ENCODE peak calls at places on chromosomes 12 and 14, in eight cellular contexts. X, J, N, Y, V, K, O and M are unnamed samples.

GRCh38 chr14:92556863-92557543 is 43.4 kb downstream of the RIN3 start:
- DNase-seq in N (no peak), X (no peak), J (no peak), V (no peak), K (no peak), Y (no peak), O (no peak), M (no peak)

GRCh38 chr12:8038659-8039114 is 6.2 kb downstream of the FOXJ2 start:
- DNase-seq in V (peak; percentile 69), Y (no peak), N (peak; percentile 93), K (peak; percentile 44), J (peak; percentile 15), X (no peak), O (no peak), M (no peak)

GRCh38 chr12:57603323-57603722 is 1.3 kb upstream of the DTX3 start:
- DNase-seq in N (no peak), K (no peak), O (no peak), Y (no peak), V (no peak), X (no peak), J (no peak), M (no peak)

GRCh38 chr14:59055439-59056045 is 132.9 kb upstream of the DAAM1 start:
- DNase-seq in O (peak; percentile 15), V (peak; percentile 62), J (peak; percentile 30), X (peak; percentile 54), K (no peak), Y (peak; percentile 61), N (peak; percentile 57), M (no peak)

GRCh38 chr12:92210062-92210461 is 64.4 kb upstream of the BTG1 start:
- DNase-seq in K (no peak), X (no peak), J (no peak), Y (no peak), V (no peak), O (no peak), N (no peak), M (no peak)

GRCh38 chr14:90692061-90692460 is 124.2 kb downstream of the TTC7B start:
- DNase-seq in Y (no peak), K (no peak), V (no peak), O (no peak), J (peak; percentile 45), X (no peak), N (no peak), M (no peak)

GRCh38 chr12:131897276-131897675 is 2.9 kb downstream of the ULK1 start:
- DNase-seq in K (no peak), O (no peak), X (no peak), N (no peak), V (no peak), Y (no peak), J (no peak), M (no peak)

GRCh38 chr12:109277899-109278762 is 31.0 kb downstream of the FOXN4 start:
- DNase-seq in J (peak; percentile 13), V (peak; percentile 13), X (no peak), O (no peak), N (no peak), Y (no peak), K (no peak), M (no peak)

GRCh38 chr12:89949457-89950195 is 241.0 kb upstream of the ATP2B1 start:
- DNase-seq in Y (peak; percentile 58), J (no peak), X (peak; percentile 78), N (peak; percentile 45), V (peak; percentile 56), O (peak; percentile 51), K (no peak), M (peak; percentile 23)

GRCh38 chr12:46110928-46111699 is 120.7 kb upstream of the SCAF11 start:
- DNase-seq in K (no peak), X (no peak), O (no peak), V (peak; percentile 73), J (no peak), N (no peak), Y (no peak), M (no peak)

GRCh38 chr12:71304306-71304705 is 135.3 kb upstream of the LGR5 start:
- DNase-seq in N (no peak), X (no peak), K (no peak), Y (no peak), J (no peak), V (no peak), O (no peak), M (no peak)

GRCh38 chr14:61231810-61232209 is 49.3 kb downstream of the TMEM30B start:
- DNase-seq in Y (no peak), O (no peak), X (no peak), V (no peak), N (no peak), J (no peak), K (no peak), M (no peak)

GRCh38 chr14:94613720-94614644 is 1.8 kb downstream of the SERPINA3 start:
- DNase-seq in K (no peak), Y (no peak), J (no peak), V (no peak), N (no peak), O (no peak), X (no peak), M (no peak)

GRCh38 chr14:37890095-37890494 is 294.7 kb downstream of the TTC6 start:
- DNase-seq in N (no peak), X (no peak), O (no peak), V (no peak), K (no peak), J (no peak), Y (no peak), M (no peak)

GRCh38 chr14:75821828-75822521 is 159.8 kb downstream of the TGFB3 start:
- DNase-seq in V (peak; percentile 31), Y (no peak), J (no peak), K (no peak), N (peak; percentile 23), O (no peak), X (no peak), M (no peak)

DNA sequence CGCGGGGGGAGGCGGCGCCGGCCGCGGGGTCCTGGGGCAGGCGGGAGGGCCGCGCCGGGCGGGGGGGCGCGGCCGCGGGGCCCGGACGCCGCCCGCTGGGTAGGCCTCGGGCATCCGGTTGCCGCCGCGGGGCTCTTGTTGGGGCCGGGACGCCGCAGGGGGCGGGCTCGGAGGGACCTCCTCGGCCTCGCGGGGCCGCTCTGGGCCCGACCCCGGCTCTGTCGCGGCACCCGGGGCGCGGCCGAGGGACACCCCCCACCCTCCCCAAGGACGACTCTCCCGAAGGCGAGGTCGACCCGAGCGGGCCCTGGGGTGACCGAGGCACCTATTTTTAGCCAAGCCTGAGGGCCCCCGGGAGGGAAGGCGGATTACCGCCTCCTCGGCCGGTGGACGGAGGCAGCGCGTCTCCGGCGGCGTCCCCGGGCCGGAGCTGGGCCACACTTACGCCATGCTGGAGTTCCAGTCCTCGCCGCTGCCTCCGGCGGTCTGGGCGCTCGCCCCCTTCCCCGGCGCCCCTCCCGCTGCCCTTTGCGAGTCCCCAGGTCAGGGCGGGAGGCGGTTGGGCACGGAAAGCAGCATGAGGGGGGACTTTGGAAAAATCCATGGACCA is 499 bp downstream of the KTN1 start:
- DNase-seq in V (peak; percentile 21), N (peak; percentile 71), Y (peak; percentile 61), X (no peak), O (no peak), K (peak; percentile 65), J (no peak), M (peak; percentile 53)
- TF ChIP-seq CTCF in V (no peak), N (no peak), Y (peak; percentile 3), X (no peak), O (no peak), K (no peak), J (no peak), M (no peak)

GRCh38 chr14:100827751-100828447 is 2.0 kb downstream of the MEG3 start:
- DNase-seq in K (no peak), V (peak; percentile 52), J (peak; percentile 46), O (no peak), Y (no peak), X (peak; percentile 44), N (no peak), M (no peak)
- TF ChIP-seq CTCF in K (no peak), V (peak; percentile 49), J (peak; percentile 67), O (peak; percentile 61), Y (no peak), X (peak; percentile 71), N (peak; percentile 70), M (no peak)

GRCh38 chr14:99724196-99724891 is 40.2 kb downstream of the CYP46A1 start:
- DNase-seq in V (no peak), X (no peak), K (peak; percentile 36), Y (no peak), J (no peak), O (no peak), N (no peak), M (peak; percentile 5)
- TF ChIP-seq CTCF in V (no peak), X (no peak), K (no peak), Y (no peak), J (no peak), O (no peak), N (no peak), M (no peak)

GRCh38 chr12:53498235-53498630 is 1.0 kb downstream of the MAP3K12 start:
- DNase-seq in V (no peak), X (no peak), N (no peak), K (no peak), O (no peak), J (no peak), Y (no peak), M (no peak)

GRCh38 chr12:53497461-53497860 is 1.8 kb downstream of the MAP3K12 start:
- DNase-seq in K (no peak), O (no peak), Y (no peak), N (no peak), V (no peak), X (no peak), J (no peak), M (no peak)

GRCh38 chr12:53500776-53501614 is at the start of gene TARBP2:
- DNase-seq in K (peak; percentile 97), O (peak; percentile 99), Y (peak; percentile 96), J (peak; percentile 99), N (peak; percentile 99), X (peak; percentile 99), V (peak; percentile 99), M (peak; percentile 97)

GRCh38 chr12:53500119-53500775 is 836 bp upstream of the TARBP2 start:
- DNase-seq in X (no peak), V (peak; percentile 61), Y (no peak), J (no peak), N (no peak), K (no peak), O (peak; percentile 54), M (no peak)

DNA sequence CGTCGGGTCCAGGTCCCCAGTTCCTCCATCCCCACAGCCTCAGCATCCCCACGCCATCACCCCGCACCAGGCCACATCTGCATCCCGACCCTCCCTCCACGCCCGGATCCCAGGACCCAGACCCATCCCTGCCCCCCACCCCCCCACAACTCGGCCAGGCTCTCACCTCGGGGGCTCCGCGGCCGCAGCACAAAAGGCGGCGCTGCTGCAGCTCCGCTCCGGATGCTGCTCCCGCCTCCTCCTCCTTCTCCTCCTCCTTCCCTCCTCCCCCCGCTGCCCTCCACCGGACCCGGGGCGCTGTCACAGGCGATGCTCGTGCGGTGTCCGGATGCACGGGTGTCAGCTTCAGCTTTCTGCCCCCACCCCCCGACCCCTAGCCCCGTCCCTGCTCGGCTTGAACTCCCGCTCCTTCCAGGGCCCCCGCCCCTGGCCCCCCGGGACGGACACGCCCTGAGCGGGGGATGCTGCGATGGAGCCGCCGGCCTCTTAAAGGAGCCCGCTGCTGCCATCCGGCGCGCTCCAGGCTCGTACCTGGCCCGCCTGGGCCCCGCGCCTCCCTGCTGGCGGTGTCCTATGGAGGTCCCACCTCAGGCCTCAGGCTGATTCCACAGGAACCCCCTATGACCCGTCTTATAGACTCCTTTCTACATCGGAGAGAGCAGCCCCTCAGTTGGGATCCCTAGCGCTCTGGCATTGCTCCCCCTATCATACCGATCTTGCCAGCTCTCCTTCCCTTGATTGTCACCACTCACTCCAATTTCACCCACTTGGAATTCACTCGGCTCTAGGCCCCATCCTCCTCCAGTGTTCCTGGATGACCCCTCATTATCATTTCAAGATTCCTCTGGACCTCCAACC is at the start of gene MAP3K12:
- DNase-seq in X (no peak), N (peak; percentile 72), O (no peak), J (no peak), V (peak; percentile 51), K (peak; percentile 61), Y (peak; percentile 58), M (peak; percentile 46)
- TF ChIP-seq CTCF in X (peak; percentile 10), N (no peak), O (peak; percentile 8), J (no peak), V (no peak), K (no peak), Y (peak; percentile 21), M (no peak)